ENCODE peak calls at places on chromosomes 7 and 10, in six cellular contexts. B is stimulated activated naive CD4-positive, alpha-beta T cell treated with Interleukin-2 at 50 U/mL for 16 hours; W is MCF 10A; M is stimulated activated CD8-positive, alpha-beta memory T cell treated with anti-CD3 and anti-CD28 coated beads, Interleukin-15, amount 100 ng/mL, for 24 hours; H is H1; J is T-helper 9 cell. Y is an unnamed sample.

GRCh38 chr10:86960003-86960862 is 1.8 kb downstream of the SNCG start:
- DNase-seq in B (peak; percentile 12), W (peak; percentile 80), M (no peak), H (no peak), J (no peak), Y (peak; percentile 66)

GRCh38 chr10:29795856-29796255 is 161.1 kb upstream of the SVIL start:
- DNase-seq in B (no peak), W (no peak), M (no peak), H (no peak), J (no peak), Y (no peak)

GRCh38 chr10:45561952-45562351 is 110.6 kb downstream of the ZFAND4 start:
- DNase-seq in B (no peak), W (no peak), M (no peak), H (no peak), J (no peak), Y (no peak)

GRCh38 chr10:459743-460142 is 229.7 kb downstream of the DIP2C start:
- DNase-seq in B (no peak), W (no peak), M (no peak), H (no peak), J (no peak), Y (no peak)

GRCh38 chr10:121741246-121741645 is 143.0 kb upstream of the FGFR2 start:
- DNase-seq in B (no peak), W (no peak), M (no peak), H (no peak), J (no peak), Y (no peak)

GRCh38 chr7:144834516-144835165 is 1.2 kb downstream of the TPK1 start:
- DNase-seq in B (peak; percentile 4), W (no peak), M (no peak), H (no peak), J (peak; percentile 17), Y (no peak)

GRCh38 chr10:105770813-105771212 is 1129.7 kb downstream of the SORCS3 start:
- DNase-seq in B (no peak), W (no peak), M (no peak), H (no peak), J (no peak), Y (no peak)

GRCh38 chr7:120400806-120401455 is 128.0 kb downstream of the KCND2 start:
- DNase-seq in B (no peak), W (no peak), M (no peak), H (no peak), J (no peak), Y (no peak)

GRCh38 chr10:15346440-15347141 is 24.5 kb downstream of the FAM171A1 start:
- DNase-seq in B (no peak), W (no peak), M (no peak), H (no peak), J (no peak), Y (peak; percentile 55)

GRCh38 chr7:77351539-77352004 is 64.6 kb downstream of the GSAP start:
- DNase-seq in B (peak; percentile 21), W (no peak), M (no peak), H (no peak), J (peak; percentile 30), Y (peak; percentile 26)

GRCh38 chr10:42939237-42939636 is 137.6 kb upstream of the RET start:
- DNase-seq in B (no peak), W (no peak), M (no peak), H (no peak), J (no peak), Y (no peak)

GRCh38 chr10:86600296-86600695 is 54.1 kb upstream of the OPN4 start:
- DNase-seq in B (no peak), W (no peak), M (no peak), H (no peak), J (no peak), Y (no peak)

GRCh38 chr10:79446451-79447020 is 1.1 kb upstream of the ZCCHC24 start:
- DNase-seq in B (no peak), W (no peak), M (no peak), H (no peak), J (peak; percentile 21), Y (peak; percentile 85)

GRCh38 chr10:116536810-116537209 is 8.9 kb upstream of the PNLIP start:
- DNase-seq in B (no peak), W (peak; percentile 13), M (no peak), H (no peak), J (no peak), Y (no peak)

GRCh38 chr7:55964802-55965470 is 551 bp downstream of the NIPSNAP2 start:
- DNase-seq in B (peak; percentile 50), W (peak; percentile 49), M (peak; percentile 12), H (no peak), J (peak; percentile 24), Y (peak; percentile 93)

GRCh38 chr10:128604025-128604424 is 477.8 kb upstream of the MKI67 start:
- DNase-seq in B (no peak), W (no peak), M (no peak), H (no peak), J (no peak), Y (no peak)

GRCh38 chr7:34104120-34104519 is 198.8 kb downstream of the BMPER start:
- DNase-seq in B (no peak), W (no peak), M (no peak), H (no peak), J (no peak), Y (no peak)

GRCh38 chr10:79046326-79046725 is 22.4 kb upstream of the ZMIZ1 start:
- DNase-seq in B (no peak), W (no peak), M (no peak), H (no peak), J (no peak), Y (no peak)

GRCh38 chr7:102395958-102396709 is at the start of gene PRKRIP1:
- DNase-seq in B (peak; percentile 86), W (peak; percentile 90), M (peak; percentile 40), H (peak; percentile 93), J (peak; percentile 83), Y (peak; percentile 83)

GRCh38 chr10:132878730-132879407 is 63.5 kb downstream of the CFAP46 start:
- DNase-seq in B (no peak), W (no peak), M (no peak), H (no peak), J (no peak), Y (peak; percentile 13)

GRCh38 chr10:125022671-125023070 is 80.7 kb downstream of the ZRANB1 start:
- DNase-seq in B (no peak), W (no peak), M (no peak), H (no peak), J (no peak), Y (peak; percentile 24)

GRCh38 chr10:61803269-61803668 is 98.2 kb upstream of the ARID5B start:
- DNase-seq in B (no peak), W (no peak), M (no peak), H (no peak), J (no peak), Y (no peak)

GRCh38 chr10:10307551-10307950 is 710.1 kb upstream of the CELF2 start:
- DNase-seq in B (no peak), W (no peak), M (no peak), H (no peak), J (no peak), Y (no peak)

GRCh38 chr10:83289373-83289772 is 849.9 kb upstream of the GHITM start:
- DNase-seq in B (no peak), W (no peak), M (no peak), H (no peak), J (no peak), Y (no peak)

GRCh38 chr7:130697791-130698190 is 11.4 kb upstream of the TSGA13 start:
- DNase-seq in B (no peak), W (no peak), M (no peak), H (no peak), J (no peak), Y (no peak)

GRCh38 chr7:129438839-129439640 is 4.8 kb downstream of the STRIP2 start:
- DNase-seq in B (peak; percentile 62), W (peak; percentile 91), M (no peak), H (no peak), J (no peak), Y (no peak)

GRCh38 chr7:126574838-126575250 is 677.9 kb downstream of the GRM8 start:
- DNase-seq in B (no peak), W (peak; percentile 79), M (no peak), H (peak; percentile 9), J (no peak), Y (no peak)

GRCh38 chr10:78779339-78779955 is 289.3 kb upstream of the ZMIZ1 start:
- DNase-seq in B (no peak), W (peak; percentile 24), M (no peak), H (no peak), J (no peak), Y (no peak)

GRCh38 chr10:78335691-78336401 is 302.2 kb downstream of the RPS24 start:
- DNase-seq in B (no peak), W (no peak), M (no peak), H (no peak), J (no peak), Y (peak; percentile 66)

GRCh38 chr7:25858200-25858561 is 293.8 kb upstream of the NFE2L3 start:
- DNase-seq in B (no peak), W (no peak), M (no peak), H (no peak), J (no peak), Y (no peak)

GRCh38 chr7:156903232-156903909 is 10.4 kb upstream of the LMBR1 start:
- DNase-seq in B (no peak), W (peak; percentile 98), M (no peak), H (no peak), J (no peak), Y (no peak)

GRCh38 chr10:113552014-113552413 is 839 bp upstream of the HABP2 start:
- DNase-seq in B (no peak), W (peak; percentile 57), M (no peak), H (no peak), J (no peak), Y (no peak)

GRCh38 chr7:5063698-5064097 is 18.0 kb downstream of the RBAK start:
- DNase-seq in B (no peak), W (no peak), M (no peak), H (no peak), J (no peak), Y (no peak)

GRCh38 chr7:139620676-139621344 is 97.3 kb downstream of the CLEC2L start:
- DNase-seq in B (peak; percentile 42), W (peak; percentile 39), M (peak; percentile 26), H (no peak), J (peak; percentile 40), Y (no peak)

GRCh38 chr7:11950281-11950680 is 118.3 kb upstream of the THSD7A start:
- DNase-seq in B (no peak), W (no peak), M (no peak), H (no peak), J (no peak), Y (no peak)

GRCh38 chr10:14468726-14469125 is 138.0 kb upstream of the FRMD4A start:
- DNase-seq in B (no peak), W (no peak), M (no peak), H (no peak), J (no peak), Y (no peak)

GRCh38 chr7:148142660-148143248 is 447.8 kb upstream of the C7orf33 start:
- DNase-seq in B (no peak), W (peak; percentile 59), M (no peak), H (no peak), J (no peak), Y (no peak)

Y was measured in left ventricle myocardium superior.